ENCODE peak calls at places on chromosomes 3 and 15, in seven cellular contexts. One of them, this sample, is unnamed.

GRCh38 chr15:72063186-72063585 is 54.8 kb downstream of the MYO9A start:
- DNase-seq in mesothelial cell of epicardium: no peak
- DNase-seq in GM06990: no peak
- DNase-seq in neural progenitor cell: no peak
- DNase-seq in HCT116: no peak
- DNase-seq in neural crest cell: no peak
- DNase-seq in AG09319: no peak
- DNase-seq in this sample: no peak

GRCh38 chr15:77738441-77739437 is 106.0 kb upstream of the LINGO1 start:
- DNase-seq in mesothelial cell of epicardium: no peak
- DNase-seq in GM06990: no peak
- DNase-seq in neural progenitor cell: peak; percentile 56
- DNase-seq in HCT116: no peak
- DNase-seq in neural crest cell: no peak
- DNase-seq in AG09319: no peak
- DNase-seq in this sample: no peak

GRCh38 chr3:186099178-186099577 is 9.7 kb downstream of the ETV5 start:
- DNase-seq in mesothelial cell of epicardium: peak; percentile 47
- DNase-seq in GM06990: no peak
- DNase-seq in neural progenitor cell: no peak
- DNase-seq in HCT116: no peak
- DNase-seq in neural crest cell: no peak
- DNase-seq in AG09319: no peak
- DNase-seq in this sample: no peak

GRCh38 chr3:189720746-189721426 is 89.7 kb downstream of the TP63 start:
- DNase-seq in mesothelial cell of epicardium: no peak
- DNase-seq in GM06990: no peak
- DNase-seq in neural progenitor cell: no peak
- DNase-seq in HCT116: no peak
- DNase-seq in neural crest cell: no peak
- DNase-seq in AG09319: no peak
- DNase-seq in this sample: no peak

GRCh38 chr3:9452417-9452816 is 55.0 kb downstream of the SETD5 start:
- DNase-seq in mesothelial cell of epicardium: no peak
- DNase-seq in GM06990: no peak
- DNase-seq in neural progenitor cell: no peak
- DNase-seq in HCT116: no peak
- DNase-seq in neural crest cell: no peak
- DNase-seq in AG09319: peak; percentile 4
- DNase-seq in this sample: no peak

GRCh38 chr3:157333551-157333991 is 103.1 kb upstream of the PTX3 start:
- DNase-seq in mesothelial cell of epicardium: no peak
- DNase-seq in GM06990: no peak
- DNase-seq in neural progenitor cell: no peak
- DNase-seq in HCT116: no peak
- DNase-seq in neural crest cell: no peak
- DNase-seq in AG09319: peak; percentile 87
- DNase-seq in this sample: no peak

GRCh38 chr3:53320697-53321096 is 26.6 kb downstream of the DCP1A start:
- DNase-seq in mesothelial cell of epicardium: no peak
- DNase-seq in GM06990: no peak
- DNase-seq in neural progenitor cell: no peak
- DNase-seq in HCT116: no peak
- DNase-seq in neural crest cell: no peak
- DNase-seq in AG09319: no peak
- DNase-seq in this sample: no peak

GRCh38 chr3:133490468-133491351 is 82.8 kb upstream of the CDV3 start:
- DNase-seq in mesothelial cell of epicardium: no peak
- DNase-seq in GM06990: peak; percentile 91
- DNase-seq in neural progenitor cell: no peak
- DNase-seq in HCT116: no peak
- DNase-seq in neural crest cell: no peak
- DNase-seq in AG09319: no peak
- DNase-seq in this sample: peak; percentile 70

GRCh38 chr3:45414823-45415222 is 26.4 kb downstream of the LARS2 start:
- DNase-seq in mesothelial cell of epicardium: no peak
- DNase-seq in GM06990: peak; percentile 5
- DNase-seq in neural progenitor cell: no peak
- DNase-seq in HCT116: no peak
- DNase-seq in neural crest cell: no peak
- DNase-seq in AG09319: no peak
- DNase-seq in this sample: peak; percentile 38

GRCh38 chr3:71117572-71118247 is 465.8 kb downstream of the FOXP1 start:
- DNase-seq in mesothelial cell of epicardium: no peak
- DNase-seq in GM06990: no peak
- DNase-seq in neural progenitor cell: no peak
- DNase-seq in HCT116: no peak
- DNase-seq in neural crest cell: no peak
- DNase-seq in AG09319: no peak
- DNase-seq in this sample: no peak

GRCh38 chr3:65233561-65233960 is 545.8 kb upstream of the ADAMTS9 start:
- DNase-seq in mesothelial cell of epicardium: no peak
- DNase-seq in GM06990: no peak
- DNase-seq in neural progenitor cell: no peak
- DNase-seq in HCT116: no peak
- DNase-seq in neural crest cell: no peak
- DNase-seq in AG09319: no peak
- DNase-seq in this sample: no peak

GRCh38 chr3:123795471-123796251 is 88.5 kb downstream of the MYLK start:
- DNase-seq in mesothelial cell of epicardium: no peak
- DNase-seq in GM06990: no peak
- DNase-seq in neural progenitor cell: no peak
- DNase-seq in HCT116: no peak
- DNase-seq in neural crest cell: no peak
- DNase-seq in AG09319: no peak
- DNase-seq in this sample: no peak

GRCh38 chr3:192303235-192303634 is 424.1 kb downstream of the FGF12 start:
- DNase-seq in mesothelial cell of epicardium: no peak
- DNase-seq in GM06990: no peak
- DNase-seq in neural progenitor cell: peak; percentile 40
- DNase-seq in HCT116: no peak
- DNase-seq in neural crest cell: no peak
- DNase-seq in AG09319: no peak
- DNase-seq in this sample: no peak

GRCh38 chr15:31458591-31458990 is 132.0 kb downstream of the KLF13 start:
- DNase-seq in mesothelial cell of epicardium: no peak
- DNase-seq in GM06990: no peak
- DNase-seq in neural progenitor cell: no peak
- DNase-seq in HCT116: no peak
- DNase-seq in neural crest cell: no peak
- DNase-seq in AG09319: no peak
- DNase-seq in this sample: no peak

GRCh38 chr3:9396301-9396631 is 1.1 kb upstream of the SETD5 start:
- DNase-seq in mesothelial cell of epicardium: no peak
- DNase-seq in GM06990: no peak
- DNase-seq in neural progenitor cell: peak; percentile 93
- DNase-seq in HCT116: peak; percentile 93
- DNase-seq in neural crest cell: no peak
- DNase-seq in AG09319: peak; percentile 91
- DNase-seq in this sample: peak; percentile 76

GRCh38 chr3:127072221-127072771 is 89.4 kb downstream of the PLXNA1 start:
- DNase-seq in mesothelial cell of epicardium: no peak
- DNase-seq in GM06990: no peak
- DNase-seq in neural progenitor cell: no peak
- DNase-seq in HCT116: no peak
- DNase-seq in neural crest cell: no peak
- DNase-seq in AG09319: no peak
- DNase-seq in this sample: no peak

GRCh38 chr3:176964656-176965055 is 232.6 kb downstream of the TBL1XR1 start:
- DNase-seq in mesothelial cell of epicardium: no peak
- DNase-seq in GM06990: no peak
- DNase-seq in neural progenitor cell: no peak
- DNase-seq in HCT116: no peak
- DNase-seq in neural crest cell: no peak
- DNase-seq in AG09319: no peak
- DNase-seq in this sample: no peak

GRCh38 chr15:66739287-66739686 is 37.3 kb downstream of the SMAD6 start:
- DNase-seq in mesothelial cell of epicardium: no peak
- DNase-seq in GM06990: no peak
- DNase-seq in neural progenitor cell: no peak
- DNase-seq in HCT116: no peak
- DNase-seq in neural crest cell: no peak
- DNase-seq in AG09319: no peak
- DNase-seq in this sample: no peak

GRCh38 chr3:159266779-159267178 is 464.9 kb downstream of the MFSD1 start:
- DNase-seq in mesothelial cell of epicardium: peak; percentile 31
- DNase-seq in GM06990: no peak
- DNase-seq in neural progenitor cell: peak; percentile 84
- DNase-seq in HCT116: peak; percentile 26
- DNase-seq in neural crest cell: peak; percentile 63
- DNase-seq in AG09319: no peak
- DNase-seq in this sample: no peak

GRCh38 chr15:48614051-48614450 is 31.5 kb downstream of the FBN1 start:
- DNase-seq in mesothelial cell of epicardium: no peak
- DNase-seq in GM06990: no peak
- DNase-seq in neural progenitor cell: no peak
- DNase-seq in HCT116: no peak
- DNase-seq in neural crest cell: no peak
- DNase-seq in AG09319: no peak
- DNase-seq in this sample: no peak

GRCh38 chr15:83066034-83066760 is 855 bp downstream of the BTBD1 start:
- DNase-seq in mesothelial cell of epicardium: no peak
- DNase-seq in GM06990: no peak
- DNase-seq in neural progenitor cell: peak; percentile 57
- DNase-seq in HCT116: no peak
- DNase-seq in neural crest cell: no peak
- DNase-seq in AG09319: no peak
- DNase-seq in this sample: peak; percentile 16

GRCh38 chr3:33218446-33219174 is at the start of gene SUSD5:
- DNase-seq in mesothelial cell of epicardium: peak; percentile 26
- DNase-seq in GM06990: peak; percentile 30
- DNase-seq in neural progenitor cell: peak; percentile 86
- DNase-seq in HCT116: no peak
- DNase-seq in neural crest cell: peak; percentile 44
- DNase-seq in AG09319: no peak
- DNase-seq in this sample: no peak

GRCh38 chr15:57364282-57365007 is 11.9 kb upstream of the CGNL1 start:
- DNase-seq in mesothelial cell of epicardium: no peak
- DNase-seq in GM06990: no peak
- DNase-seq in neural progenitor cell: peak; percentile 57
- DNase-seq in HCT116: no peak
- DNase-seq in neural crest cell: no peak
- DNase-seq in AG09319: no peak
- DNase-seq in this sample: no peak
- TF ChIP-seq CTCF in mesothelial cell of epicardium: no peak
- TF ChIP-seq CTCF in GM06990: no peak
- TF ChIP-seq CTCF in neural progenitor cell: peak; percentile 50
- TF ChIP-seq CTCF in HCT116: peak; percentile 8
- TF ChIP-seq CTCF in neural crest cell: peak; percentile 46
- TF ChIP-seq CTCF in AG09319: peak; percentile 6
- TF ChIP-seq CTCF in this sample: no peak

GRCh38 chr3:58492385-58492970 is 582 bp downstream of the KCTD6 start:
- DNase-seq in mesothelial cell of epicardium: no peak
- DNase-seq in GM06990: peak; percentile 20
- DNase-seq in neural progenitor cell: no peak
- DNase-seq in HCT116: no peak
- DNase-seq in neural crest cell: no peak
- DNase-seq in AG09319: no peak
- DNase-seq in this sample: peak; percentile 46

GRCh38 chr3:58497074-58497473 is 5.2 kb downstream of the KCTD6 start:
- DNase-seq in mesothelial cell of epicardium: no peak
- DNase-seq in GM06990: no peak
- DNase-seq in neural progenitor cell: peak; percentile 89
- DNase-seq in HCT116: no peak
- DNase-seq in neural crest cell: no peak
- DNase-seq in AG09319: no peak
- DNase-seq in this sample: no peak

GRCh38 chr3:58495101-58495500 is 3.2 kb downstream of the KCTD6 start:
- DNase-seq in mesothelial cell of epicardium: no peak
- DNase-seq in GM06990: no peak
- DNase-seq in neural progenitor cell: no peak
- DNase-seq in HCT116: no peak
- DNase-seq in neural crest cell: no peak
- DNase-seq in AG09319: no peak
- DNase-seq in this sample: no peak

GRCh38 chr3:58494107-58494506 is 2.2 kb downstream of the KCTD6 start:
- DNase-seq in mesothelial cell of epicardium: no peak
- DNase-seq in GM06990: no peak
- DNase-seq in neural progenitor cell: no peak
- DNase-seq in HCT116: no peak
- DNase-seq in neural crest cell: no peak
- DNase-seq in AG09319: no peak
- DNase-seq in this sample: no peak

GRCh38 chr3:58496206-58496605 is 4.3 kb downstream of the KCTD6 start:
- DNase-seq in mesothelial cell of epicardium: no peak
- DNase-seq in GM06990: no peak
- DNase-seq in neural progenitor cell: peak; percentile 65
- DNase-seq in HCT116: no peak
- DNase-seq in neural crest cell: no peak
- DNase-seq in AG09319: no peak
- DNase-seq in this sample: no peak
- TF ChIP-seq CTCF in mesothelial cell of epicardium: no peak
- TF ChIP-seq CTCF in GM06990: no peak
- TF ChIP-seq CTCF in neural progenitor cell: no peak
- TF ChIP-seq CTCF in HCT116: no peak
- TF ChIP-seq CTCF in neural crest cell: no peak
- TF ChIP-seq CTCF in AG09319: no peak
- TF ChIP-seq CTCF in this sample: no peak

DNA sequence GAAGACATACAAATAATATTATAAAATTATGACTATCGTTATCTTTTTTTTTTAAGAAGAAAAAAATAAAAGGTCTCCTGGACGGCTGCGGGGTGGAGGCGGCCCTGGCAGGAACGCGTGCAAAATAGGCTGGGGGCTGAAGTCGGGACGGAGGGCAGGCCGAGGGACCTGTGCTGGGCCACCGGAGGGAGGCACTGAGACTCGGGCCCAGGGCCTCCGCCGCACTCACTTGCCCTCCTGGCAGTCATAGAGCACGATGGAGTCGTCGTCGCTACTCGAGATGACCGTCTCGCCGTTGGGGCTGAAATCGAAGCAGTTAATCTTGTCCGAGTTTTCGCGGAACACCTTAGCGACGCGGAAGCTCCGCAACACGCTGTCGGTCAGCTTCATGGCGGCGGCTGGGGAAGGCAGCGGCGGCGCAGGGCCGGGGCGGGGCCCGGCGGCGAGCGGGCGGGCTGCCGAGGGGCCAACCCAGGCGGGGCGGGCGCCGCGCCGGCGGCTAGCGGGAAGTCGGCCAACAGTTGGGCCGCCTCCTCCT is 408 bp downstream of the WDR82 start:
- DNase-seq in mesothelial cell of epicardium: no peak
- DNase-seq in GM06990: peak; percentile 81
- DNase-seq in neural progenitor cell: peak; percentile 81
- DNase-seq in HCT116: no peak
- DNase-seq in neural crest cell: peak; percentile 58
- DNase-seq in AG09319: no peak
- DNase-seq in this sample: peak; percentile 66
- TF ChIP-seq CTCF in mesothelial cell of epicardium: no peak
- TF ChIP-seq CTCF in GM06990: peak; percentile 44
- TF ChIP-seq CTCF in neural progenitor cell: peak; percentile 41
- TF ChIP-seq CTCF in HCT116: no peak
- TF ChIP-seq CTCF in neural crest cell: peak; percentile 55
- TF ChIP-seq CTCF in AG09319: peak; percentile 33
- TF ChIP-seq CTCF in this sample: no peak

DNA sequence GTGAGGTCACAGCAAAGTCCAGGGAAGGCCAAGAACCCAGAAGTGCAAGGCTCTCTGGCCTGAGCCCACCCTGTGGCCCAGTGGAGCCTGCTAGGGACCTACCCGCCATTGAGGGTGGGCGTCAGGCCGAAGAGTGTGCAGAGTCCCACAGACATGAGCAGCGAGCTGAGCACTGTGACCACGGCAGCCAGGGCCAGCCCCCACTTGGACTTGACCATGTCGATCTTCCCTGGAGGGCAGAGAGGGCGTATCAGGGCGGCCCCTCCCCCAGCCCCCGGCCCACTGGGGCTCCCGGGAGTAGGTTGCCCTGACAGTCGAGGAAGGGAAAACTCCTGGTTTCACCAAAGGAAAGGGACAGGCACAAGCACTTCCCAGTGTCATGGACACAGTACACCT is 44.6 kb downstream of the PTPN23 start:
- DNase-seq in mesothelial cell of epicardium: no peak
- DNase-seq in GM06990: no peak
- DNase-seq in neural progenitor cell: no peak
- DNase-seq in HCT116: no peak
- DNase-seq in neural crest cell: no peak
- DNase-seq in AG09319: no peak
- DNase-seq in this sample: peak; percentile 1
- TF ChIP-seq CTCF in mesothelial cell of epicardium: no peak
- TF ChIP-seq CTCF in GM06990: no peak
- TF ChIP-seq CTCF in neural progenitor cell: no peak
- TF ChIP-seq CTCF in HCT116: no peak
- TF ChIP-seq CTCF in neural crest cell: no peak
- TF ChIP-seq CTCF in AG09319: no peak
- TF ChIP-seq CTCF in this sample: no peak